ENCODE peak calls at places on chromosomes 12 and 14, in four cellular contexts. C is iris pigment epithelial cell; G is WTC11; P is activated CD4-positive, alpha-beta memory T cell treated with anti-CD3 and anti-CD28 coated beads, Interleukin-2, amount 10 ng/mL, durations not matched to agents 7 days and 5 days. H is an unnamed sample.

GRCh38 chr12:52296572-52297215 is 5.4 kb upstream of the KRT81 start:
- DNase-seq in G (no peak), P (no peak), C (no peak), H (no peak)

GRCh38 chr12:124273630-124274029 is 21.3 kb upstream of the RFLNA start:
- DNase-seq in C (peak; percentile 65), P (peak; percentile 19), G (peak; percentile 66), H (peak; percentile 64)

GRCh38 chr14:22650960-22651521 is 6.9 kb upstream of the OR6J1 start:
- DNase-seq in P (peak; percentile 25), C (no peak), G (no peak), H (peak; percentile 48)

GRCh38 chr14:75979071-75979571 is 2.7 kb downstream of the TGFB3 start:
- DNase-seq in P (no peak), C (peak; percentile 62), G (peak; percentile 72), H (peak; percentile 57)

GRCh38 chr12:94676011-94676709 is 25.8 kb upstream of the TMCC3 start:
- DNase-seq in G (no peak), P (peak; percentile 26), C (peak; percentile 39), H (no peak)

GRCh38 chr12:117061555-117062079 is 37.6 kb downstream of the TESC start:
- DNase-seq in G (no peak), P (no peak), C (no peak), H (no peak)

GRCh38 chr14:89428556-89429196 is 11.6 kb upstream of the FOXN3 start:
- DNase-seq in C (no peak), P (no peak), G (no peak), H (no peak)

GRCh38 chr12:53098354-53098981 is 1.0 kb downstream of the IGFBP6 start:
- DNase-seq in G (no peak), P (no peak), C (peak; percentile 74), H (peak; percentile 89)

GRCh38 chr12:56634837-56635538 is 4.9 kb upstream of the BAZ2A start:
- DNase-seq in G (peak; percentile 80), P (peak; percentile 76), C (peak; percentile 83), H (peak; percentile 85)

GRCh38 chr12:42507589-42507988 is 82.0 kb downstream of the PRICKLE1 start:
- DNase-seq in C (no peak), P (no peak), G (no peak), H (no peak)

GRCh38 chr14:22375321-22375930 is 213.6 kb downstream of the DAD1 start:
- DNase-seq in C (peak; percentile 67), G (no peak), P (no peak), H (peak; percentile 61)

GRCh38 chr12:64066052-64066451 is 156.0 kb downstream of the KICS2 start:
- DNase-seq in P (no peak), C (peak; percentile 59), G (no peak), H (no peak)

GRCh38 chr12:1384910-1385309 is 209.5 kb downstream of the FBXL14 start:
- DNase-seq in P (no peak), G (no peak), C (peak; percentile 7), H (no peak)

GRCh38 chr12:563250-563781 is 99.9 kb downstream of the NINJ2 start:
- DNase-seq in P (peak; percentile 78), G (no peak), C (peak; percentile 22), H (no peak)

GRCh38 chr12:102116392-102116791 is 3.5 kb downstream of the NUP37 start:
- DNase-seq in C (no peak), G (no peak), P (no peak), H (no peak)

GRCh38 chr14:78164226-78164853 is 5.8 kb upstream of the NRXN3 start:
- DNase-seq in C (no peak), P (peak; percentile 18), G (peak; percentile 83), H (peak; percentile 7)

GRCh38 chr12:58367041-58367440 is 425.7 kb downstream of the ATP23 start:
- DNase-seq in P (no peak), C (no peak), G (no peak), H (peak; percentile 35)

GRCh38 chr12:237026-237815 is 23.3 kb upstream of the SLC6A12 start:
- DNase-seq in C (no peak), G (no peak), P (no peak), H (no peak)

GRCh38 chr14:75984674-75985073 is 889 bp upstream of the IFT43 start:
- DNase-seq in C (no peak), P (no peak), G (no peak), H (no peak)

GRCh38 chr12:27999970-28000369 is 27.4 kb upstream of the PTHLH start:
- DNase-seq in P (no peak), C (peak; percentile 77), G (no peak), H (no peak)

GRCh38 chr14:34372766-34373165 is 89.3 kb downstream of the SPTSSA start:
- DNase-seq in C (no peak), G (no peak), P (no peak), H (no peak)

GRCh38 chr12:5768171-5768879 is 176.7 kb downstream of the ANO2 start:
- DNase-seq in G (no peak), P (no peak), C (no peak), H (no peak)

GRCh38 chr12:29783773-29784666 is at the start of gene TMTC1:
- DNase-seq in P (no peak), G (peak; percentile 80), C (peak; percentile 66), H (peak; percentile 58)

GRCh38 chr14:105989746-105990302 is 463.4 kb downstream of the TMEM121 start:
- DNase-seq in P (peak; percentile 57), C (no peak), G (no peak), H (no peak)

GRCh38 chr14:68491793-68492192 is 301.1 kb downstream of the ZFP36L1 start:
- DNase-seq in G (peak; percentile 37), C (no peak), P (no peak), H (no peak)

H was measured in fibroblast of mammary gland.